ENCODE peak calls at places on chromosomes 13 and 19, in nine cellular contexts. L is Peyer's patch; B is NCI-H187; N is stimulated activated CD4-positive, alpha-beta T cell treated with anti-CD3 and anti-CD28 coated beads, Interleukin-15, amount 100 ng/mL, for 1 hour; S is putamen; I is WERI-Rb-1; V is M059J; D is Ammon's horn; H is progenitor cell of endocrine pancreas. Y is an unnamed sample.

GRCh38 chr19:5684694-5685430 is 4.0 kb downstream of the HSD11B1L start:
- DNase-seq in L (no peak), B (no peak), N (no peak), S (no peak), I (no peak), V (no peak), D (no peak), H (no peak), Y (no peak)

GRCh38 chr19:38527466-38528136 is 90.2 kb downstream of the MAP4K1 start:
- DNase-seq in L (no peak), B (no peak), N (no peak), S (no peak), I (peak), V (no peak), D (no peak), H (no peak), Y (no peak)

GRCh38 chr13:72341904-72342303 is 385.5 kb downstream of the MZT1 start:
- DNase-seq in L (no peak), B (no peak), N (no peak), S (no peak), I (peak), V (no peak), D (no peak), H (no peak), Y (no peak)

GRCh38 chr13:41563501-41564001 is 106.2 kb downstream of the RGCC start:
- DNase-seq in L (no peak), B (no peak), N (no peak), S (peak), I (no peak), V (peak), D (peak), H (no peak), Y (no peak)

GRCh38 chr19:35673121-35673804 is 6.9 kb downstream of the UPK1A start:
- DNase-seq in L (no peak), B (no peak), N (peak), S (no peak), I (no peak), V (peak), D (no peak), H (no peak), Y (peak)

GRCh38 chr19:35773020-35773809 is 2.1 kb upstream of the ARHGAP33 start:
- DNase-seq in L (no peak), B (no peak), N (no peak), S (no peak), I (no peak), V (peak), D (no peak), H (no peak), Y (no peak)

GRCh38 chr19:33161201-33161600 is 29.3 kb downstream of the WDR88 start:
- DNase-seq in L (no peak), B (no peak), N (no peak), S (no peak), I (no peak), V (no peak), D (no peak), H (no peak), Y (no peak)

GRCh38 chr13:90107658-90108057 is 1239.8 kb upstream of the MIR17HG start:
- DNase-seq in L (peak), B (no peak), N (no peak), S (no peak), I (no peak), V (no peak), D (no peak), H (no peak), Y (no peak)

GRCh38 chr19:31338069-31338767 is 11.0 kb downstream of the TSHZ3 start:
- DNase-seq in L (no peak), B (no peak), N (no peak), S (no peak), I (peak), V (peak), D (peak), H (peak), Y (no peak)

GRCh38 chr19:54172764-54173699 is at the start of gene TMC4:
- DNase-seq in L (peak), B (peak), N (no peak), S (no peak), I (peak), V (peak), D (no peak), H (peak), Y (peak)

GRCh38 chr19:45781282-45782161 is 768 bp downstream of the DMPK start:
- DNase-seq in L (peak), B (peak), N (no peak), S (no peak), I (peak), V (peak), D (no peak), H (no peak), Y (no peak)

GRCh38 chr19:42116308-42117075 is 15.8 kb downstream of the POU2F2 start:
- DNase-seq in L (no peak), B (no peak), N (no peak), S (no peak), I (no peak), V (no peak), D (no peak), H (no peak), Y (no peak)

GRCh38 chr13:56335775-56336174 is 804.9 kb upstream of the PRR20A start:
- DNase-seq in L (no peak), B (no peak), N (no peak), S (no peak), I (no peak), V (no peak), D (no peak), H (no peak), Y (no peak)

GRCh38 chr13:98454389-98454881 is 122.5 kb downstream of the STK24 start:
- DNase-seq in L (no peak), B (no peak), N (no peak), S (peak), I (no peak), V (peak), D (peak), H (no peak), Y (no peak)

GRCh38 chr13:99197257-99197651 is 3.4 kb upstream of the UBAC2 start:
- DNase-seq in L (no peak), B (peak), N (no peak), S (no peak), I (no peak), V (no peak), D (no peak), H (no peak), Y (no peak)

GRCh38 chr19:56085571-56086275 is 35.4 kb downstream of the ZNF787 start:
- DNase-seq in L (no peak), B (no peak), N (no peak), S (no peak), I (no peak), V (no peak), D (no peak), H (no peak), Y (peak)

GRCh38 chr19:56840452-56841193 is at the start of the genes PEG3 and ZIM2:
- DNase-seq in L (no peak), B (no peak), N (no peak), S (peak), I (peak), V (peak), D (peak), H (no peak), Y (no peak)

GRCh38 chr13:43360911-43361605 is 337.7 kb downstream of the DNAJC15 start:
- DNase-seq in L (no peak), B (no peak), N (no peak), S (no peak), I (no peak), V (no peak), D (no peak), H (no peak), Y (no peak)

GRCh38 chr19:33815410-33816340 is 19.0 kb downstream of the KCTD15 start:
- DNase-seq in L (no peak), B (no peak), N (no peak), S (no peak), I (no peak), V (peak), D (no peak), H (no peak), Y (no peak)

GRCh38 chr19:1941146-1942077 is at the start of gene CSNK1G2:
- DNase-seq in L (peak), B (no peak), N (no peak), S (no peak), I (no peak), V (no peak), D (no peak), H (no peak), Y (no peak)

GRCh38 chr19:27719034-27719433 is 1493.9 kb downstream of the UQCRFS1 start:
- DNase-seq in L (no peak), B (no peak), N (no peak), S (no peak), I (no peak), V (no peak), D (no peak), H (no peak), Y (no peak)

GRCh38 chr19:29375429-29376093 is 150.2 kb upstream of the VSTM2B start:
- DNase-seq in L (peak), B (no peak), N (no peak), S (no peak), I (no peak), V (no peak), D (no peak), H (no peak), Y (no peak)

GRCh38 chr19:13823256-13823655 is 28.0 kb downstream of the ZSWIM4 start:
- DNase-seq in L (no peak), B (no peak), N (no peak), S (no peak), I (no peak), V (no peak), D (no peak), H (no peak), Y (no peak)

GRCh38 chr13:44840131-44840530 is 149.1 kb downstream of the NUFIP1 start:
- DNase-seq in L (no peak), B (no peak), N (no peak), S (no peak), I (no peak), V (no peak), D (no peak), H (no peak), Y (no peak)

GRCh38 chr13:37134411-37135041 is 29.1 kb upstream of the CSNK1A1L start:
- DNase-seq in L (no peak), B (no peak), N (no peak), S (no peak), I (no peak), V (peak), D (no peak), H (no peak), Y (no peak)

GRCh38 chr13:98769736-98770135 is 17.3 kb upstream of the SLC15A1 start:
- DNase-seq in L (no peak), B (no peak), N (no peak), S (no peak), I (no peak), V (no peak), D (no peak), H (no peak), Y (no peak)

GRCh38 chr19:49853852-49854849 is 3.2 kb downstream of the PTOV1 start:
- DNase-seq in L (peak), B (no peak), N (no peak), S (no peak), I (no peak), V (no peak), D (no peak), H (no peak), Y (no peak)

GRCh38 chr13:25371608-25372274 is at the start of gene ATP8A2:
- DNase-seq in L (no peak), B (no peak), N (no peak), S (no peak), I (peak), V (no peak), D (no peak), H (peak), Y (no peak)

GRCh38 chr13:27619711-27620376 is 485 bp downstream of the LNX2 start:
- DNase-seq in L (no peak), B (peak), N (peak), S (peak), I (peak), V (peak), D (peak), H (no peak), Y (no peak)

GRCh38 chr13:45333251-45333972 is 7.6 kb downstream of the TPT1 start:
- DNase-seq in L (no peak), B (no peak), N (no peak), S (no peak), I (no peak), V (no peak), D (no peak), H (no peak), Y (no peak)

GRCh38 chr13:78909276-78909675 is 250.3 kb upstream of the OBI1 start:
- DNase-seq in L (no peak), B (no peak), N (no peak), S (no peak), I (no peak), V (no peak), D (no peak), H (no peak), Y (no peak)